ENCODE peak calls at places on chromosome 2, in five cellular contexts. J, A, B, X and Q are unnamed samples.

GRCh38 chr2:25651782-25652455 is 21.5 kb downstream of the DTNB start:
- DNase-seq in J (no peak), A (peak; percentile 65), B (no peak), X (no peak), Q (no peak)

GRCh38 chr2:175815537-175815936 is 186.5 kb downstream of the LNPK start:
- DNase-seq in J (no peak), A (no peak), B (no peak), X (no peak), Q (no peak)

GRCh38 chr2:81645750-81646301 is 1341.3 kb upstream of the LRRTM1 start:
- DNase-seq in J (no peak), A (no peak), B (no peak), X (peak; percentile 34), Q (no peak)

GRCh38 chr2:126535408-126535807 is 120.5 kb upstream of the GYPC start:
- DNase-seq in J (no peak), A (no peak), B (no peak), X (no peak), Q (no peak)

GRCh38 chr2:78020500-78020899 is 498.3 kb upstream of the LRRTM4 start:
- DNase-seq in J (no peak), A (no peak), B (no peak), X (no peak), Q (no peak)

GRCh38 chr2:200408428-200409311 is 101.2 kb downstream of the KCTD18 start:
- DNase-seq in J (peak; percentile 79), A (peak; percentile 52), B (no peak), X (no peak), Q (no peak)

GRCh38 chr2:198448803-198449202 is 644.4 kb downstream of the PLCL1 start:
- DNase-seq in J (no peak), A (no peak), B (no peak), X (no peak), Q (no peak)

GRCh38 chr2:38648107-38648761 is 17.7 kb upstream of the GALM start:
- DNase-seq in J (no peak), A (peak; percentile 40), B (no peak), X (no peak), Q (no peak)

GRCh38 chr2:131492418-131493198 is 411 bp upstream of the MZT2A start:
- DNase-seq in J (peak; percentile 95), A (peak; percentile 98), B (peak; percentile 100), X (peak; percentile 93), Q (peak; percentile 95)

GRCh38 chr2:151083864-151084263 is 177.8 kb downstream of the RBM43 start:
- DNase-seq in J (no peak), A (no peak), B (no peak), X (no peak), Q (no peak)

GRCh38 chr2:234292205-234292954 is 204.5 kb downstream of the ARL4C start:
- DNase-seq in J (no peak), A (no peak), B (no peak), X (peak; percentile 80), Q (no peak)

GRCh38 chr2:198697218-198697617 is 760.5 kb downstream of the SATB2 start:
- DNase-seq in J (no peak), A (no peak), B (no peak), X (no peak), Q (no peak)

GRCh38 chr2:100381240-100381639 is 36.2 kb downstream of the CHST10 start:
- DNase-seq in J (peak; percentile 71), A (peak; percentile 67), B (peak; percentile 69), X (peak; percentile 60), Q (peak; percentile 82)

GRCh38 chr2:114543106-114543806 is 100.8 kb downstream of the DPP10 start:
- DNase-seq in J (no peak), A (peak; percentile 68), B (no peak), X (no peak), Q (no peak)

GRCh38 chr2:76415821-76416220 is 705.1 kb upstream of the GCFC2 start:
- DNase-seq in J (no peak), A (no peak), B (no peak), X (peak; percentile 17), Q (no peak)

GRCh38 chr2:46364797-46365457 is 67.7 kb downstream of the EPAS1 start:
- DNase-seq in J (peak; percentile 16), A (peak; percentile 57), B (peak; percentile 80), X (no peak), Q (peak; percentile 24)

GRCh38 chr2:9484533-9484932 is 10.2 kb downstream of the IAH1 start:
- DNase-seq in J (no peak), A (no peak), B (no peak), X (no peak), Q (no peak)

GRCh38 chr2:177072069-177072468 is 140.5 kb upstream of the HNRNPA3 start:
- DNase-seq in J (no peak), A (no peak), B (no peak), X (no peak), Q (no peak)

GRCh38 chr2:22995576-22995975 is 389.4 kb upstream of the KLHL29 start:
- DNase-seq in J (no peak), A (no peak), B (no peak), X (no peak), Q (no peak)

GRCh38 chr2:238949710-238950345 is 101.9 kb downstream of the TWIST2 start:
- DNase-seq in J (no peak), A (no peak), B (no peak), X (no peak), Q (no peak)

GRCh38 chr2:202337133-202337532 is 39.0 kb upstream of the BMPR2 start:
- DNase-seq in J (no peak), A (no peak), B (no peak), X (no peak), Q (no peak)

GRCh38 chr2:96520697-96521096 is 15.5 kb upstream of the NEURL3 start:
- DNase-seq in J (no peak), A (no peak), B (no peak), X (no peak), Q (no peak)

GRCh38 chr2:147806846-147807245 is 38.0 kb upstream of the ACVR2A start:
- DNase-seq in J (no peak), A (no peak), B (no peak), X (no peak), Q (no peak)

GRCh38 chr2:1625281-1626001 is 118.9 kb downstream of the PXDN start:
- DNase-seq in J (peak; percentile 24), A (no peak), B (peak; percentile 79), X (no peak), Q (peak; percentile 98)
- TF ChIP-seq JUND in J (peak; percentile 49), A (no peak), B (peak; percentile 57), X (no peak), Q (peak; percentile 82)

GRCh38 chr2:2699117-2699497 is 368.0 kb upstream of the MYT1L start:
- DNase-seq in J (no peak), A (no peak), B (no peak), X (no peak), Q (no peak)
- TF ChIP-seq JUND in J (no peak), A (no peak), B (no peak), X (no peak), Q (no peak)

DNA sequence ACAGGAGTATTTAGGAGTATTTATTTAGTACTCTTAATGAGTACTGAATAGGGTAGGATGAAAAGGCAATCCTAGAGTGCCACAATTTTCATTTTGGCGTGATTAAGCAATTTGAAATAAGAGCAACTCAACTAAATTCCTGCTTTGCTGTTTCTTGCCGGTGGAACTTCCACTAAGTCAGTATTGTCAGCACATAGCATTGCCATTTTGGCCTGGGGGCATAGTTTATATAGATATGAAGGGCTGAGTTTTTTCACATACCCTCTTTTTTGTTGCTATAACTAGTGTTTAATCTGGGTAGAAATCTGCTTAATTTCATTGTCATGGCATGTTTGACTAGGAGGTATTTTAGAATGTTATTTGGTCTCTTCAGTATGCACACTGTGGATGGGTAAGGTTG is 1.9 kb downstream of the GTF2A1L start:
- DNase-seq in J (no peak), A (no peak), B (no peak), X (no peak), Q (no peak)
- TF ChIP-seq JUND in J (no peak), A (no peak), B (no peak), X (no peak), Q (no peak)

GRCh38 chr2:237922641-237923361 is 44.0 kb upstream of the UBE2F start:
- DNase-seq in J (peak; percentile 49), A (no peak), B (peak; percentile 53), X (no peak), Q (no peak)
- TF ChIP-seq JUND in J (peak; percentile 82), A (no peak), B (no peak), X (no peak), Q (no peak)

DNA sequence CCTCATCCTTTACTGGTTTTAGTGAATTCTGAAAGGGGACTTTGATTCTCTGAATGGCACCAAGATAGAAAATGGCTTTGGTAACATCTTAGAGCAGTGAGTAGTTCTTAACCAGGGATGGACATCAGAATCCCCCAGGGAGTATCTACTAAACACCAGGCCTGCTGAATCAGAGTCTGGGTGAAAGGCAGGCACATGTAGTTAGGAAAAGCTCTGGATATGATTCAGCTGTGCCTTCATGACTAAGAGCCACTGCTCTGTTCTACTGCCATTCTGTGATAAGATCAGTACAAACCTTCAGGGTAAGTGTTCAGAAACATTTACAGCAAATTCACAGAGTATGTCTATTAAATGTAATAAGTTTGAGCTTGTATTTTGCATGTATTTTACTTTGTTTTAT is 46.2 kb upstream of the B3GNT2 start:
- DNase-seq in J (no peak), A (no peak), B (peak; percentile 67), X (no peak), Q (no peak)
- TF ChIP-seq JUND in J (no peak), A (no peak), B (peak; percentile 87), X (no peak), Q (no peak)

DNA sequence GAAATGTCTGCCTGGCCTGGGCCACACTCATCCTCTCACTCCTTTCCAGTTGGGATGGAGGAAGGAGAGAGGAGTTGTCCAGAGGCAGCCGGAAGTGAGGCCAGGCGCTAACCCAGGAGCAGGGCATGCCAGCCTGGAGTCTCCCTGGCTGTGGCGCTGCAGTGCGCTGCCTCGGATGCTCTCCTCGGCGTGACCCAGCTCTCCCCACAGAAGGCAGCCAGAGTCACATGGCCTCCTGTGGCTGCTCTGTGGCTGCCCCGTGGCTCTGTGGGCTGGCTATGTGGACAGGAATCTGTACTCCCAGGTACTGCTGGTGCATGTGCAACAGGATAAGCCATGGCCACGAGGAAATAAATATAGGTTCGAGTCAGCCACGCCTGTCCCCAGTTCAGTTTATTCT is 106.1 kb downstream of the ANTXR1 start:
- DNase-seq in J (no peak), A (no peak), B (no peak), X (no peak), Q (no peak)
- TF ChIP-seq JUND in J (no peak), A (no peak), B (no peak), X (no peak), Q (no peak)

DNA sequence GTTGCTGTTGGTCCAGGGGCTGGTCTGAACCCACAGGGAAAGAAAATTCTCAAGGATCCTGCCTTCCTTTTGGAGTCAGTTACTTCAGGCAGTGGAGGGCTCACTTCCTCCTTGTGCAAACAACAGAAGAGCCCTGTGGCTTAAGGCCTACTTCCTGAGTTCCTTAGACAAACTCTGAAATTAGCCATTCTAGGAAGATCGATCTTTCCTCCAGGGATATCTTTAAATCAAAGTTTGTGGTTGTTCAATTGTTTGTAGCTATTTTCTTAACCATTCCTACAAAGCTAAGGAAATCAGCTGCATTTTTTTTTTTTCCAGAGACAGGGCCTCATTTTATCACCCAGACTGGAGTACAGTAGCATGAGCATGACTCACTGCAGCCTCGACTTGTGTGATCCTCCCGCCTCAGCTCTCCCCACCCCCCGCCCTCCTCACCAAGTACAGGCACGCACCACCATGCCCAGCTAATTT is 156.0 kb downstream of the TANC1 start:
- DNase-seq in J (peak; percentile 75), A (peak; percentile 59), B (no peak), X (no peak), Q (no peak)
- TF ChIP-seq JUND in J (peak; percentile 80), A (no peak), B (peak; percentile 64), X (no peak), Q (no peak)